ENCODE peak calls at places on chromosome 11, in nine cellular contexts. One of them, this sample, is unnamed. For H3K36me3, the result is how much of the 10 kb centered on the place peaks cover.

GRCh38 chr11:99682646-99683045 is 661.9 kb downstream of the CNTN5 start:
- DNase-seq in HepG2: no peak
- DNase-seq in hepatocyte: no peak
- DNase-seq in kidney epithelial cell: no peak
- DNase-seq in right atrium auricular region: no peak
- DNase-seq in thoracic aorta: no peak
- DNase-seq in pancreas: no peak
- DNase-seq in breast epithelium: no peak
- DNase-seq in spleen: no peak
- DNase-seq in this sample: no peak

GRCh38 chr11:113289341-113290187 is 24.8 kb upstream of the TTC12 start:
- DNase-seq in hepatocyte: peak
- DNase-seq in breast epithelium: no peak
- DNase-seq in spleen: peak
- DNase-seq in kidney epithelial cell: no peak
- DNase-seq in right atrium auricular region: no peak
- DNase-seq in HepG2: peak
- DNase-seq in thoracic aorta: no peak
- DNase-seq in pancreas: peak
- DNase-seq in this sample: peak

GRCh38 chr11:59201376-59201775 is 11.4 kb downstream of the MPEG1 start:
- DNase-seq in thoracic aorta: no peak
- DNase-seq in spleen: no peak
- DNase-seq in hepatocyte: no peak
- DNase-seq in pancreas: no peak
- DNase-seq in kidney epithelial cell: no peak
- DNase-seq in breast epithelium: no peak
- DNase-seq in right atrium auricular region: no peak
- DNase-seq in HepG2: peak
- DNase-seq in this sample: no peak

GRCh38 chr11:73784080-73784634 is 3.5 kb upstream of the MRPL48 start:
- DNase-seq in pancreas: no peak
- DNase-seq in right atrium auricular region: no peak
- DNase-seq in HepG2: peak
- DNase-seq in breast epithelium: no peak
- DNase-seq in hepatocyte: peak
- DNase-seq in kidney epithelial cell: no peak
- DNase-seq in thoracic aorta: no peak
- DNase-seq in spleen: no peak
- DNase-seq in this sample: no peak

GRCh38 chr11:44809283-44809682 is 82.5 kb downstream of the TSPAN18 start:
- DNase-seq in pancreas: no peak
- DNase-seq in thoracic aorta: no peak
- DNase-seq in HepG2: no peak
- DNase-seq in right atrium auricular region: no peak
- DNase-seq in breast epithelium: no peak
- DNase-seq in spleen: peak
- DNase-seq in kidney epithelial cell: no peak
- DNase-seq in hepatocyte: no peak
- DNase-seq in this sample: no peak

GRCh38 chr11:96310236-96310635 is 32.8 kb downstream of the MAML2 start:
- DNase-seq in thoracic aorta: no peak
- DNase-seq in hepatocyte: no peak
- DNase-seq in HepG2: no peak
- DNase-seq in kidney epithelial cell: no peak
- DNase-seq in right atrium auricular region: no peak
- DNase-seq in breast epithelium: no peak
- DNase-seq in spleen: no peak
- DNase-seq in pancreas: no peak
- DNase-seq in this sample: no peak

GRCh38 chr11:122271747-122272146 is 155.7 kb upstream of the BLID start:
- DNase-seq in pancreas: peak
- DNase-seq in breast epithelium: no peak
- DNase-seq in HepG2: no peak
- DNase-seq in kidney epithelial cell: no peak
- DNase-seq in spleen: no peak
- DNase-seq in right atrium auricular region: no peak
- DNase-seq in hepatocyte: no peak
- DNase-seq in thoracic aorta: no peak
- DNase-seq in this sample: no peak

GRCh38 chr11:120388261-120388660 is 52.0 kb downstream of the ARHGEF12 start:
- DNase-seq in kidney epithelial cell: no peak
- DNase-seq in spleen: no peak
- DNase-seq in breast epithelium: no peak
- DNase-seq in HepG2: peak
- DNase-seq in pancreas: no peak
- DNase-seq in right atrium auricular region: no peak
- DNase-seq in hepatocyte: no peak
- DNase-seq in thoracic aorta: no peak
- DNase-seq in this sample: no peak

GRCh38 chr11:72072348-72072747 is 8.0 kb downstream of the NUMA1 start:
- DNase-seq in HepG2: peak
- DNase-seq in hepatocyte: peak
- DNase-seq in spleen: no peak
- DNase-seq in thoracic aorta: no peak
- DNase-seq in breast epithelium: no peak
- DNase-seq in kidney epithelial cell: peak
- DNase-seq in right atrium auricular region: no peak
- DNase-seq in pancreas: no peak
- DNase-seq in this sample: no peak

GRCh38 chr11:72067676-72068075 is 12.7 kb downstream of the NUMA1 start:
- DNase-seq in kidney epithelial cell: no peak
- DNase-seq in spleen: no peak
- DNase-seq in HepG2: no peak
- DNase-seq in thoracic aorta: no peak
- DNase-seq in hepatocyte: no peak
- DNase-seq in pancreas: no peak
- DNase-seq in breast epithelium: no peak
- DNase-seq in right atrium auricular region: no peak
- DNase-seq in this sample: no peak

GRCh38 chr11:72069200-72069599 is 11.1 kb downstream of the NUMA1 start:
- DNase-seq in right atrium auricular region: no peak
- DNase-seq in thoracic aorta: no peak
- DNase-seq in kidney epithelial cell: no peak
- DNase-seq in hepatocyte: no peak
- DNase-seq in breast epithelium: no peak
- DNase-seq in pancreas: no peak
- DNase-seq in spleen: no peak
- DNase-seq in HepG2: no peak
- DNase-seq in this sample: no peak

GRCh38 chr11:72069787-72070251 is 10.5 kb downstream of the NUMA1 start:
- DNase-seq in HepG2: peak
- DNase-seq in thoracic aorta: peak
- DNase-seq in breast epithelium: peak
- DNase-seq in kidney epithelial cell: peak
- DNase-seq in right atrium auricular region: peak
- DNase-seq in spleen: peak
- DNase-seq in pancreas: peak
- DNase-seq in hepatocyte: peak
- DNase-seq in this sample: peak

GRCh38 chr11:72070486-72070885 is 9.9 kb downstream of the NUMA1 start:
- DNase-seq in pancreas: no peak
- DNase-seq in kidney epithelial cell: no peak
- DNase-seq in right atrium auricular region: no peak
- DNase-seq in breast epithelium: no peak
- DNase-seq in thoracic aorta: no peak
- DNase-seq in spleen: no peak
- DNase-seq in hepatocyte: no peak
- DNase-seq in HepG2: no peak
- DNase-seq in this sample: no peak
- H3K4me3 ChIP-seq in pancreas: no peak
- H3K4me3 ChIP-seq in kidney epithelial cell: no peak
- H3K4me3 ChIP-seq in right atrium auricular region: no peak
- H3K4me3 ChIP-seq in breast epithelium: no peak
- H3K4me3 ChIP-seq in thoracic aorta: no peak
- H3K4me3 ChIP-seq in spleen: no peak
- H3K4me3 ChIP-seq in hepatocyte: no peak
- H3K4me3 ChIP-seq in HepG2: no peak
- H3K4me3 ChIP-seq in this sample: no peak

GRCh38 chr11:20387262-20388095 is at the start of gene PRMT3:
- DNase-seq in hepatocyte: peak
- DNase-seq in thoracic aorta: peak
- DNase-seq in HepG2: peak
- DNase-seq in right atrium auricular region: peak
- DNase-seq in breast epithelium: peak
- DNase-seq in pancreas: peak
- DNase-seq in kidney epithelial cell: peak
- DNase-seq in spleen: peak
- DNase-seq in this sample: peak
- TF ChIP-seq CTCF in hepatocyte: peak
- TF ChIP-seq CTCF in thoracic aorta: peak
- TF ChIP-seq CTCF in HepG2: peak
- TF ChIP-seq CTCF in right atrium auricular region: peak
- TF ChIP-seq CTCF in breast epithelium: peak
- TF ChIP-seq CTCF in pancreas: no peak
- TF ChIP-seq CTCF in kidney epithelial cell: peak
- TF ChIP-seq CTCF in spleen: peak
- TF ChIP-seq CTCF in this sample: no peak

GRCh38 chr11:35344990-35345655 is 74.2 kb downstream of the SLC1A2 start:
- DNase-seq in hepatocyte: peak
- DNase-seq in right atrium auricular region: no peak
- DNase-seq in HepG2: no peak
- DNase-seq in breast epithelium: no peak
- DNase-seq in pancreas: no peak
- DNase-seq in kidney epithelial cell: no peak
- DNase-seq in spleen: peak
- DNase-seq in thoracic aorta: no peak
- DNase-seq in this sample: peak

GRCh38 chr11:35346472-35347136 is 72.8 kb downstream of the SLC1A2 start:
- DNase-seq in hepatocyte: no peak
- DNase-seq in HepG2: no peak
- DNase-seq in kidney epithelial cell: no peak
- DNase-seq in thoracic aorta: no peak
- DNase-seq in right atrium auricular region: no peak
- DNase-seq in spleen: no peak
- DNase-seq in breast epithelium: no peak
- DNase-seq in pancreas: no peak
- DNase-seq in this sample: no peak

GRCh38 chr11:35340101-35340500 is 79.3 kb downstream of the SLC1A2 start:
- DNase-seq in HepG2: no peak
- DNase-seq in breast epithelium: no peak
- DNase-seq in thoracic aorta: no peak
- DNase-seq in hepatocyte: no peak
- DNase-seq in right atrium auricular region: no peak
- DNase-seq in pancreas: no peak
- DNase-seq in spleen: no peak
- DNase-seq in kidney epithelial cell: no peak
- DNase-seq in this sample: no peak

GRCh38 chr11:35340715-35341114 is 78.6 kb downstream of the SLC1A2 start:
- DNase-seq in right atrium auricular region: no peak
- DNase-seq in HepG2: no peak
- DNase-seq in breast epithelium: no peak
- DNase-seq in spleen: no peak
- DNase-seq in hepatocyte: no peak
- DNase-seq in pancreas: no peak
- DNase-seq in kidney epithelial cell: no peak
- DNase-seq in thoracic aorta: no peak
- DNase-seq in this sample: no peak

DNA sequence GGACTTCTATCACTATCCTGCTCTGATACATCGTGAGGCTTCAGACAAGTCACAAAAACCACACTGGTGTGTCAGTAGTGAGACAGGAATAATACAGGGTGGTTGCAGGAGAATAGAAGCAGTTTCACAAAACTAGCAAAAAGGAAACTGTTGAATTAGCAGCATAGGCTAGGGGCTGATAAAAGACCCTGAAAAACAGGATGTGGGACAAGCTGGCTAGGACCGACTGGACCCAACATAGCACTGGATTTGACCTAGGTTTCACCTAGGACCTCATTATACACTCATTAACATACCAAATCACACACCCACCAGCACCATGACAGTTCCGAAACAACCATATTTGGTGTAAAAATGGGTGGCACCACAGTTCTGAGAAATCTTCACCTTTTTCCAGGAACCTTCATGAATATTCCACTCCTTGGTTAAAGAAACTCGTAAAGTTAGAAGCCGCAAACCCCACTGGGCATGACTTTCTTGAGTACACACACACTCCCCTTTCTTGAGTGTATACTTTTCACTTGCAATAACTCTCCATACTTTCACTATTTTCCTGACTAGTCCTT is 76.2 kb downstream of the SLC1A2 start:
- DNase-seq in HepG2: no peak
- DNase-seq in hepatocyte: no peak
- DNase-seq in thoracic aorta: no peak
- DNase-seq in kidney epithelial cell: no peak
- DNase-seq in right atrium auricular region: no peak
- DNase-seq in pancreas: no peak
- DNase-seq in spleen: no peak
- DNase-seq in breast epithelium: no peak
- DNase-seq in this sample: peak
- H3K36me3 ChIP-seq in HepG2: under half
- H3K36me3 ChIP-seq in hepatocyte: under half
- H3K36me3 ChIP-seq in thoracic aorta: under half
- H3K36me3 ChIP-seq in kidney epithelial cell: under half
- H3K36me3 ChIP-seq in right atrium auricular region: under half
- H3K36me3 ChIP-seq in pancreas: under half
- H3K36me3 ChIP-seq in spleen: under half
- H3K36me3 ChIP-seq in breast epithelium: under half
- H3K36me3 ChIP-seq in this sample: under half

GRCh38 chr11:7578276-7578955 is 64.6 kb downstream of the PPFIBP2 start:
- DNase-seq in thoracic aorta: no peak
- DNase-seq in kidney epithelial cell: no peak
- DNase-seq in spleen: no peak
- DNase-seq in hepatocyte: no peak
- DNase-seq in breast epithelium: no peak
- DNase-seq in HepG2: no peak
- DNase-seq in right atrium auricular region: no peak
- DNase-seq in pancreas: no peak
- DNase-seq in this sample: no peak

GRCh38 chr11:7579226-7579825 is 65.5 kb downstream of the PPFIBP2 start:
- DNase-seq in HepG2: no peak
- DNase-seq in thoracic aorta: no peak
- DNase-seq in breast epithelium: no peak
- DNase-seq in spleen: no peak
- DNase-seq in pancreas: no peak
- DNase-seq in right atrium auricular region: peak
- DNase-seq in kidney epithelial cell: no peak
- DNase-seq in hepatocyte: no peak
- DNase-seq in this sample: no peak

GRCh38 chr11:7577226-7577882 is 63.6 kb downstream of the PPFIBP2 start:
- DNase-seq in right atrium auricular region: no peak
- DNase-seq in hepatocyte: peak
- DNase-seq in thoracic aorta: no peak
- DNase-seq in pancreas: no peak
- DNase-seq in kidney epithelial cell: no peak
- DNase-seq in breast epithelium: no peak
- DNase-seq in HepG2: no peak
- DNase-seq in spleen: no peak
- DNase-seq in this sample: no peak

GRCh38 chr11:7576671-7577225 is 62.9 kb downstream of the PPFIBP2 start:
- DNase-seq in hepatocyte: no peak
- DNase-seq in right atrium auricular region: no peak
- DNase-seq in HepG2: no peak
- DNase-seq in thoracic aorta: no peak
- DNase-seq in pancreas: no peak
- DNase-seq in spleen: no peak
- DNase-seq in kidney epithelial cell: no peak
- DNase-seq in breast epithelium: no peak
- DNase-seq in this sample: no peak

DNA sequence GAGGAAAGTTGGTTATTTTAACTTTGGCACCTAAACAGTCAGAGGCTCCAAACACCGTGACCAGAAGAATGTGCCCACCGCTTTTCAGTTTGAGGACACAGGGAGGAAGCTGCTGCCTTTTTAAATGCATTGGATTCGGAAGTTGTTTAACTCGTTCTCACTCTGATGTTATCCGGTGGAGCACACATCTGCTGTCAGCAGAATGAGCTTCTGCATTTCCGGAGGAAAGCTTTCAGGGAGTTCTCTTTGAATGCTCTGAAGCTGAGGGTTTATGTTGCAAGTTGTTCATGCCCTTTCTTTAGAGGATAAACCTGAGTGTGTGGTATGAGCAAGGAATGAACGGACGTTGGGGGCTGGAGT is 64.1 kb downstream of the PPFIBP2 start:
- DNase-seq in hepatocyte: peak
- DNase-seq in thoracic aorta: no peak
- DNase-seq in breast epithelium: no peak
- DNase-seq in kidney epithelial cell: no peak
- DNase-seq in right atrium auricular region: no peak
- DNase-seq in spleen: no peak
- DNase-seq in pancreas: no peak
- DNase-seq in HepG2: no peak
- DNase-seq in this sample: no peak
- H3K4me3 ChIP-seq in hepatocyte: peak
- H3K4me3 ChIP-seq in thoracic aorta: peak
- H3K4me3 ChIP-seq in breast epithelium: peak
- H3K4me3 ChIP-seq in kidney epithelial cell: no peak
- H3K4me3 ChIP-seq in right atrium auricular region: peak
- H3K4me3 ChIP-seq in spleen: peak
- H3K4me3 ChIP-seq in pancreas: no peak
- H3K4me3 ChIP-seq in HepG2: no peak
- H3K4me3 ChIP-seq in this sample: no peak

This sample was measured in GM06990.